ENCODE peak calls at places on chromosomes 12 and 14, in five cellular contexts. X, D, M, L and O are unnamed samples.

GRCh38 chr14:91523972-91524371 is 13.9 kb upstream of the PPP4R3A start:
- DNase-seq in L (no peak), X (no peak), M (no peak), D (no peak), O (no peak)

GRCh38 chr14:53384073-53384472 is 230.9 kb upstream of the DDHD1 start:
- DNase-seq in M (no peak), L (no peak), D (no peak), X (no peak), O (no peak)

GRCh38 chr14:24674204-24674970 is 40.4 kb upstream of the GZMB start:
- DNase-seq in D (no peak), M (no peak), L (no peak), X (no peak), O (no peak)

GRCh38 chr14:105388110-105388951 is 10.0 kb upstream of the TEX22 start:
- DNase-seq in M (no peak), L (no peak), X (no peak), D (no peak), O (no peak)

GRCh38 chr14:89356927-89357326 is 60.1 kb downstream of the FOXN3 start:
- DNase-seq in X (no peak), L (no peak), D (no peak), M (no peak), O (no peak)

GRCh38 chr12:89494411-89495231 is 30.0 kb downstream of the GALNT4 start:
- DNase-seq in D (no peak), M (no peak), L (peak), X (no peak), O (no peak)

GRCh38 chr14:95054346-95055280 is 102.7 kb downstream of the DICER1 start:
- DNase-seq in X (no peak), L (no peak), D (no peak), M (no peak), O (no peak)

GRCh38 chr14:98888281-98888680 is 383.7 kb downstream of the BCL11B start:
- DNase-seq in M (no peak), D (no peak), X (no peak), L (no peak), O (no peak)

GRCh38 chr12:127078577-127079350 is 1188.2 kb upstream of the TMEM132C start:
- DNase-seq in X (no peak), D (no peak), M (no peak), L (peak), O (no peak)

GRCh38 chr14:61287196-61287595 is 6.1 kb upstream of the TMEM30B start:
- DNase-seq in D (no peak), L (no peak), M (no peak), X (no peak), O (no peak)

GRCh38 chr12:122167328-122167925 is 6.6 kb downstream of the IL31 start:
- DNase-seq in D (no peak), L (no peak), X (no peak), M (no peak), O (no peak)